ENCODE peak calls at places on chromosomes 5 and 9, in five cellular contexts. W is HFF-Myc, F is A549, O is fibroblast of mammary gland, D is foreskin fibroblast. H is an unnamed sample.

GRCh38 chr5:67211926-67212325 is 15.3 kb upstream of the CD180 start:
- DNase-seq in W (no peak), F (no peak), O (peak), D (peak), H (peak)

GRCh38 chr9:133813749-133814585 is 75.8 kb upstream of the SARDH start:
- DNase-seq in W (no peak), F (no peak), O (peak), D (no peak), H (no peak)

GRCh38 chr5:155926011-155926410 is 401.0 kb upstream of the SGCD start:
- DNase-seq in W (no peak), F (no peak), O (no peak), D (no peak), H (no peak)

GRCh38 chr9:752201-752600 is 89.3 kb upstream of the DMRT1 start:
- DNase-seq in W (no peak), F (no peak), O (peak), D (peak), H (peak)

GRCh38 chr9:135974220-135974573 is 13.0 kb upstream of the UBAC1 start:
- DNase-seq in W (no peak), F (no peak), O (no peak), D (no peak), H (no peak)

GRCh38 chr5:17056056-17056690 is 120.1 kb upstream of the MYO10 start:
- DNase-seq in W (no peak), F (no peak), O (peak), D (no peak), H (no peak)

GRCh38 chr5:92715946-92716345 is 865.1 kb downstream of the NR2F1-AS1 start:
- DNase-seq in W (no peak), F (no peak), O (no peak), D (no peak), H (no peak)

GRCh38 chr9:137042751-137043727 is 2.9 kb downstream of the NPDC1 start:
- DNase-seq in W (no peak), F (no peak), O (no peak), D (no peak), H (no peak)

GRCh38 chr5:64872044-64872443 is 103.3 kb downstream of the CWC27 start:
- DNase-seq in W (no peak), F (no peak), O (peak), D (no peak), H (no peak)

GRCh38 chr5:11007251-11007650 is 246.2 kb upstream of the DAP start:
- DNase-seq in W (peak), F (no peak), O (peak), D (no peak), H (no peak)

GRCh38 chr9:32136700-32137339 is 247.6 kb upstream of the ACO1 start:
- DNase-seq in W (no peak), F (no peak), O (no peak), D (no peak), H (no peak)
- TF ChIP-seq CTCF in W (no peak), F (no peak), O (no peak), D (no peak), H (no peak)

GRCh38 chr5:106854941-106855340 is 815.8 kb downstream of the EFNA5 start:
- DNase-seq in W (no peak), F (no peak), O (no peak), D (no peak), H (no peak)

GRCh38 chr5:106853266-106853665 is 817.5 kb downstream of the EFNA5 start:
- DNase-seq in W (no peak), F (no peak), O (no peak), D (no peak), H (no peak)

GRCh38 chr5:106860398-106861044 is 810.2 kb downstream of the EFNA5 start:
- DNase-seq in W (no peak), F (no peak), O (no peak), D (no peak), H (no peak)

GRCh38 chr5:106862450-106863193 is 808.1 kb downstream of the EFNA5 start:
- DNase-seq in W (peak), F (no peak), O (peak), D (peak), H (no peak)

GRCh38 chr5:106858616-106859015 is 812.1 kb downstream of the EFNA5 start:
- DNase-seq in W (no peak), F (no peak), O (no peak), D (no peak), H (no peak)
- H3K4me3 ChIP-seq in W (no peak), F (no peak), O (no peak), D (no peak), H (no peak)

GRCh38 chr5:179882338-179882737 is 23.7 kb upstream of the MRNIP start:
- DNase-seq in W (no peak), F (no peak), O (no peak), D (no peak), H (no peak)

GRCh38 chr5:179880066-179880650 is 21.5 kb upstream of the MRNIP start:
- DNase-seq in W (no peak), F (no peak), O (no peak), D (no peak), H (no peak)

GRCh38 chr5:179879690-179880010 is 21.0 kb upstream of the MRNIP start:
- DNase-seq in W (no peak), F (no peak), O (no peak), D (no peak), H (no peak)

GRCh38 chr5:179879003-179879689 is 20.5 kb upstream of the MRNIP start:
- DNase-seq in W (no peak), F (no peak), O (no peak), D (no peak), H (no peak)

DNA sequence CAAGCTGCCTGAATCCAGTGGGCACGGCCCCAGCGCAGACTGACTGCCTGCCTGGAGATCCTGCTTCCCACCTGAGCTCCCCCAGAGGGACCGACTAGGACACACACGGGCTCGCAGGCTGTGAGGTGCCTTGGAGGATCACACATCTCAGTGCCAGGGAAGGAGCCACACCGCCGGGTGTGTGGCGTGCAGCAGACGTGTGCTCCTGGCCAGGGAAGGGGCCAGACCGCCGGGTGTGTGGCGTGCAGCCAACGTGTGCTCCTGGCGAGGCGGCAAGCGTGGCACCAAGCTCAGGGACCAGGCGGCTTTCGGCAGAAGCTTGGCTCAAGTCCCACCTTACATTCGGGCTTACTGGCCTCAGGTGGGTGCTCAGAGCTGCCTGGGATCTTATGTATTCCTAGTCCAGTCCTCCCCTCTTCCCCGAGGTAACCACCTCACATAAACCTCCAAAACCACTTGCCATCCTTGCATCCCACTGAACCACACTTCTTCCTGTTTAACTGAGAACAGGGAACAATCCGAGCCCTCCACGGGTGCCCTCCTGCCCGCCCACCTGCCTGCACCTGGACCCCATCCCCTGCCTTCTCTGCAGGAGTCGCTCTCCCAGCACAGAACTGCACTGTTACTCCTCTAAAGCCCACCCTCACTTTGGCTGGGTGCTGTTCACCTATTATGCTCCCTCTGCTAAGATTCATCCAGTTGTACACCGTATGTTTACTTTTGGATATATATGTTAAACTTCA is 22.4 kb upstream of the MRNIP start:
- DNase-seq in W (no peak), F (no peak), O (no peak), D (no peak), H (no peak)
- TF ChIP-seq CTCF in W (no peak), F (no peak), O (no peak), D (no peak), H (no peak)

DNA sequence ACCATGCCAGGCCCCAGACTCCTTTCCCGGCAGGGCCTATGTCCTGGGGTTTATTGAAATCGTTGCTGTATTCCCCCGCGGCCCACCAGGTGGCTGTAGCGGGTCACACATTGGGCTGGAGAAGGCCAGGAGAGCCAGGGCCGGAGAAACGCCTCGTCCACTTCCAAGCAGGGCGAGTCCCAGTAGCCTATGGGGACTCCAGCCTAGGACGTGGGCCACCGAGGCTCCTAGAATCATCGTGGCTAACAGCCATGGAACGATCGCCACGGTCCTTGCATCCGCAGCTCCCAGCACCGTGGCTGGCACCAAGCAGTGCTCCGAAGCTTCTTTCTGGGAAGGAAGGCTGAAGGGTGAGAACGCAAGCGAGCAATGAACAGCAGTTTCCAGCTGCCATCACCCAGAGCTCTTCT is 87.7 kb downstream of the ENTREP1 start:
- DNase-seq in W (peak), F (peak), O (peak), D (peak), H (peak)
- H3K4me3 ChIP-seq in W (no peak), F (no peak), O (peak), D (peak), H (no peak)

DNA sequence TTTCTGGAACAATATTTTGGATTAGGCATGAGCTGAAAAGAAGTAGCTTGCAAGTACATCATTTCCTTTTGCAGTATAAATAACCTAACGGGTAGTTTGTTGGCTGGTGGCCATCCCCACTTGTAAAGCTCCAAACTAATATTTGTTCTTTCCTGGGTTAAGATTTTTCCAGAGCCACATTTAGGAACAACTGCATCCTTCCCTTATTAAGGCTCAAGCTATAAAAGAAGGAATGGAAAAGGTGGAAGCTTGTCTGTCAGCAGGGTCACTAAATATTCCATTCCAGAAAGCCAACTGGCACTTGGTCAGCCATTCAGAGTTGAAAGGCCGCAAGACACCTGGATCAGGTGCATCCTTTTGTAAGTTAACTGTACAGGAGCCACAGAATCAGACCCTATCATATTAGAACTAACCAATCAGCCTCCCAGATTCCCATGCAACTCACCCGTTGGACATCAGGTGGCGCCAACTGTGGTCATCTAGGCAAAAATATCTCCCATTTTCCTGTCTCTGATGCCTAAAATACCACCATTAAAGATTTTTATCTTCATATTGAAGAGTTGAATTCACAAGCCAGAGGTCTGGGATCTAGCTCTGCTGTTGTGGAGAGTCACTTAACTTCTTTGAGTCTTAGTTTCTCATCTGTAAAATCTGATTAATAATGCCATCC is 82.9 kb downstream of the PTCD2 start:
- DNase-seq in W (no peak), F (no peak), O (peak), D (no peak), H (no peak)
- TF ChIP-seq CTCF in W (peak), F (peak), O (peak), D (peak), H (peak)

GRCh38 chr5:3594514-3595101 is 1.0 kb upstream of the IRX1 start:
- DNase-seq in W (no peak), F (no peak), O (peak), D (peak), H (no peak)
- H3K4me3 ChIP-seq in W (no peak), F (no peak), O (peak), D (peak), H (no peak)

DNA sequence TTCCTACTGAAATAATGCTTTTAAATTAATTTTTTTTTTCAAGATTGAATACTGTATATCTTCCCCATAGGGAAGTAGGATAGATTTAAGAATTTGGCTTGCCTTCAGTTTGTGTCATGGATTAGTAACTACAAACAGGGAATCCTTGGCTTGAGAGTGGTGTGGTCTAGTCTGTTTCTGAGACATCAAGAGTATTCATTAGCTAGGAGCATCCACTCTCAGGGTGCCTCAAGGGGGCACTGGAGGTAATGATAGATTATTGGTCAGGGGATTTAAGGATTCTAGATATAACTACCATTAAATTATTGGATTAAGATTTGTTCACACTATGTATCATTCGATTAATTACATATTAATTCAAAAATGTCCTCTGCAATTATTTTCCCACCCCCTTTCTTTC is 91.8 kb upstream of the TXNDC8 start:
- DNase-seq in W (no peak), F (no peak), O (peak), D (peak), H (no peak)
- TF ChIP-seq CTCF in W (peak), F (no peak), O (peak), D (peak), H (peak)

GRCh38 chr9:19456996-19457693 is 48.3 kb downstream of the ACER2 start:
- DNase-seq in W (peak), F (peak), O (peak), D (peak), H (peak)

GRCh38 chr9:19460258-19460657 is 51.4 kb downstream of the ACER2 start:
- DNase-seq in W (no peak), F (no peak), O (no peak), D (no peak), H (no peak)

GRCh38 chr9:19461135-19461534 is 52.3 kb downstream of the ACER2 start:
- DNase-seq in W (no peak), F (no peak), O (no peak), D (no peak), H (no peak)

GRCh38 chr9:19457694-19458009 is 48.8 kb downstream of the ACER2 start:
- DNase-seq in W (no peak), F (no peak), O (no peak), D (no peak), H (no peak)
- H3K4me3 ChIP-seq in W (no peak), F (peak), O (no peak), D (peak), H (peak)

H was measured in AG09309.